ENCODE peak calls at places on chromosomes 7 and 10, in ten cellular contexts. One of them, this sample, is unnamed.
A peak's percentile ranks its signal among the peaks of the same experiment; 100 is the strongest.

GRCh38 chr7:136528329-136528728 is 340.1 kb upstream of the CHRM2 start:
- DNase-seq in epithelial cell of esophagus: peak; percentile 65
- DNase-seq in neural crest cell: no peak
- DNase-seq in AG09309: peak; percentile 29
- DNase-seq in Caco-2: no peak
- DNase-seq in type B pancreatic cell: no peak
- DNase-seq in fibroblast of pulmonary artery: peak; percentile 49
- DNase-seq in pancreas: no peak
- DNase-seq in retinal pigment epithelial cell: peak; percentile 90
- DNase-seq in HCT116: no peak
- DNase-seq in this sample: no peak

GRCh38 chr7:70738080-70738479 is 393.9 kb upstream of the GALNT17 start:
- DNase-seq in epithelial cell of esophagus: peak; percentile 96
- DNase-seq in neural crest cell: no peak
- DNase-seq in AG09309: no peak
- DNase-seq in Caco-2: peak; percentile 18
- DNase-seq in type B pancreatic cell: no peak
- DNase-seq in fibroblast of pulmonary artery: peak; percentile 25
- DNase-seq in pancreas: no peak
- DNase-seq in retinal pigment epithelial cell: peak; percentile 36
- DNase-seq in HCT116: no peak
- DNase-seq in this sample: no peak

GRCh38 chr10:44972874-44973306 is 5.7 kb downstream of the DEPP1 start:
- DNase-seq in epithelial cell of esophagus: no peak
- DNase-seq in neural crest cell: no peak
- DNase-seq in AG09309: no peak
- DNase-seq in Caco-2: no peak
- DNase-seq in type B pancreatic cell: no peak
- DNase-seq in fibroblast of pulmonary artery: no peak
- DNase-seq in pancreas: no peak
- DNase-seq in retinal pigment epithelial cell: no peak
- DNase-seq in HCT116: no peak
- DNase-seq in this sample: no peak

GRCh38 chr10:105969884-105970377 is 1194.6 kb downstream of the SORCS1 start:
- DNase-seq in epithelial cell of esophagus: no peak
- DNase-seq in neural crest cell: no peak
- DNase-seq in AG09309: no peak
- DNase-seq in Caco-2: no peak
- DNase-seq in type B pancreatic cell: no peak
- DNase-seq in fibroblast of pulmonary artery: no peak
- DNase-seq in pancreas: no peak
- DNase-seq in retinal pigment epithelial cell: no peak
- DNase-seq in HCT116: no peak
- DNase-seq in this sample: no peak

GRCh38 chr10:96896884-96897589 is 64.9 kb downstream of the LCOR start:
- DNase-seq in epithelial cell of esophagus: no peak
- DNase-seq in neural crest cell: no peak
- DNase-seq in AG09309: no peak
- DNase-seq in Caco-2: no peak
- DNase-seq in type B pancreatic cell: no peak
- DNase-seq in fibroblast of pulmonary artery: no peak
- DNase-seq in pancreas: no peak
- DNase-seq in retinal pigment epithelial cell: no peak
- DNase-seq in HCT116: no peak
- DNase-seq in this sample: no peak

GRCh38 chr7:2037805-2038635 is 194.7 kb downstream of the MAD1L1 start:
- DNase-seq in epithelial cell of esophagus: no peak
- DNase-seq in neural crest cell: no peak
- DNase-seq in AG09309: no peak
- DNase-seq in Caco-2: no peak
- DNase-seq in type B pancreatic cell: no peak
- DNase-seq in fibroblast of pulmonary artery: peak; percentile 71
- DNase-seq in pancreas: peak; percentile 33
- DNase-seq in retinal pigment epithelial cell: peak; percentile 85
- DNase-seq in HCT116: no peak
- DNase-seq in this sample: no peak

GRCh38 chr10:92011560-92012214 is 88.1 kb downstream of the BTAF1 start:
- DNase-seq in epithelial cell of esophagus: peak; percentile 87
- DNase-seq in neural crest cell: no peak
- DNase-seq in AG09309: no peak
- DNase-seq in Caco-2: no peak
- DNase-seq in type B pancreatic cell: no peak
- DNase-seq in fibroblast of pulmonary artery: peak; percentile 69
- DNase-seq in pancreas: no peak
- DNase-seq in retinal pigment epithelial cell: no peak
- DNase-seq in HCT116: peak; percentile 69
- DNase-seq in this sample: no peak

GRCh38 chr7:35623381-35623780 is 71.6 kb downstream of the HERPUD2 start:
- DNase-seq in epithelial cell of esophagus: no peak
- DNase-seq in neural crest cell: no peak
- DNase-seq in AG09309: no peak
- DNase-seq in Caco-2: no peak
- DNase-seq in type B pancreatic cell: no peak
- DNase-seq in fibroblast of pulmonary artery: no peak
- DNase-seq in pancreas: no peak
- DNase-seq in retinal pigment epithelial cell: no peak
- DNase-seq in HCT116: no peak
- DNase-seq in this sample: no peak

GRCh38 chr10:125023269-125023668 is 81.3 kb downstream of the ZRANB1 start:
- DNase-seq in epithelial cell of esophagus: no peak
- DNase-seq in neural crest cell: no peak
- DNase-seq in AG09309: no peak
- DNase-seq in Caco-2: no peak
- DNase-seq in type B pancreatic cell: no peak
- DNase-seq in fibroblast of pulmonary artery: no peak
- DNase-seq in pancreas: no peak
- DNase-seq in retinal pigment epithelial cell: no peak
- DNase-seq in HCT116: no peak
- DNase-seq in this sample: no peak

GRCh38 chr10:88150338-88150737 is 286.9 kb downstream of the PTEN start:
- DNase-seq in epithelial cell of esophagus: peak; percentile 86
- DNase-seq in neural crest cell: no peak
- DNase-seq in AG09309: peak; percentile 61
- DNase-seq in Caco-2: no peak
- DNase-seq in type B pancreatic cell: no peak
- DNase-seq in fibroblast of pulmonary artery: peak; percentile 68
- DNase-seq in pancreas: no peak
- DNase-seq in retinal pigment epithelial cell: no peak
- DNase-seq in HCT116: no peak
- DNase-seq in this sample: no peak

GRCh38 chr10:29120216-29120615 is 168.7 kb upstream of the LYZL1 start:
- DNase-seq in epithelial cell of esophagus: peak; percentile 64
- DNase-seq in neural crest cell: no peak
- DNase-seq in AG09309: peak; percentile 33
- DNase-seq in Caco-2: no peak
- DNase-seq in type B pancreatic cell: no peak
- DNase-seq in fibroblast of pulmonary artery: peak; percentile 50
- DNase-seq in pancreas: no peak
- DNase-seq in retinal pigment epithelial cell: no peak
- DNase-seq in HCT116: no peak
- DNase-seq in this sample: no peak

GRCh38 chr10:628386-629045 is 61.0 kb downstream of the DIP2C start:
- DNase-seq in epithelial cell of esophagus: no peak
- DNase-seq in neural crest cell: no peak
- DNase-seq in AG09309: no peak
- DNase-seq in Caco-2: no peak
- DNase-seq in type B pancreatic cell: no peak
- DNase-seq in fibroblast of pulmonary artery: no peak
- DNase-seq in pancreas: no peak
- DNase-seq in retinal pigment epithelial cell: no peak
- DNase-seq in HCT116: no peak
- DNase-seq in this sample: no peak

GRCh38 chr7:20307901-20308300 is 22.8 kb upstream of the ITGB8 start:
- DNase-seq in epithelial cell of esophagus: no peak
- DNase-seq in neural crest cell: no peak
- DNase-seq in AG09309: no peak
- DNase-seq in Caco-2: no peak
- DNase-seq in type B pancreatic cell: no peak
- DNase-seq in fibroblast of pulmonary artery: no peak
- DNase-seq in pancreas: no peak
- DNase-seq in retinal pigment epithelial cell: no peak
- DNase-seq in HCT116: no peak
- DNase-seq in this sample: no peak

GRCh38 chr7:130918129-130919052 is 184.4 kb upstream of the KLF14 start:
- DNase-seq in epithelial cell of esophagus: no peak
- DNase-seq in neural crest cell: no peak
- DNase-seq in AG09309: no peak
- DNase-seq in Caco-2: no peak
- DNase-seq in type B pancreatic cell: no peak
- DNase-seq in fibroblast of pulmonary artery: no peak
- DNase-seq in pancreas: no peak
- DNase-seq in retinal pigment epithelial cell: no peak
- DNase-seq in HCT116: no peak
- DNase-seq in this sample: no peak

GRCh38 chr7:48832303-48832845 is 92.0 kb upstream of the CDC14C start:
- DNase-seq in epithelial cell of esophagus: no peak
- DNase-seq in neural crest cell: no peak
- DNase-seq in AG09309: no peak
- DNase-seq in Caco-2: no peak
- DNase-seq in type B pancreatic cell: no peak
- DNase-seq in fibroblast of pulmonary artery: no peak
- DNase-seq in pancreas: no peak
- DNase-seq in retinal pigment epithelial cell: no peak
- DNase-seq in HCT116: no peak
- DNase-seq in this sample: no peak

GRCh38 chr7:25059576-25059975 is 65.5 kb downstream of the CYCS start:
- DNase-seq in epithelial cell of esophagus: no peak
- DNase-seq in neural crest cell: no peak
- DNase-seq in AG09309: no peak
- DNase-seq in Caco-2: no peak
- DNase-seq in type B pancreatic cell: no peak
- DNase-seq in fibroblast of pulmonary artery: no peak
- DNase-seq in pancreas: no peak
- DNase-seq in retinal pigment epithelial cell: no peak
- DNase-seq in HCT116: no peak
- DNase-seq in this sample: no peak

GRCh38 chr10:118041316-118041715 is 5.4 kb downstream of the RAB11FIP2 start:
- DNase-seq in epithelial cell of esophagus: no peak
- DNase-seq in neural crest cell: no peak
- DNase-seq in AG09309: no peak
- DNase-seq in Caco-2: no peak
- DNase-seq in type B pancreatic cell: no peak
- DNase-seq in fibroblast of pulmonary artery: peak; percentile 79
- DNase-seq in pancreas: no peak
- DNase-seq in retinal pigment epithelial cell: peak; percentile 58
- DNase-seq in HCT116: no peak
- DNase-seq in this sample: no peak
- TF ChIP-seq CTCF in epithelial cell of esophagus: no peak
- TF ChIP-seq CTCF in neural crest cell: no peak
- TF ChIP-seq CTCF in AG09309: no peak
- TF ChIP-seq CTCF in Caco-2: no peak
- TF ChIP-seq CTCF in type B pancreatic cell: no peak
- TF ChIP-seq CTCF in fibroblast of pulmonary artery: no peak
- TF ChIP-seq CTCF in pancreas: no peak
- TF ChIP-seq CTCF in retinal pigment epithelial cell: no peak
- TF ChIP-seq CTCF in HCT116: no peak
- TF ChIP-seq CTCF in this sample: no peak

GRCh38 chr7:81715984-81716588 is 53.8 kb downstream of the HGF start:
- DNase-seq in epithelial cell of esophagus: peak; percentile 58
- DNase-seq in neural crest cell: no peak
- DNase-seq in AG09309: no peak
- DNase-seq in Caco-2: peak; percentile 28
- DNase-seq in type B pancreatic cell: no peak
- DNase-seq in fibroblast of pulmonary artery: peak; percentile 72
- DNase-seq in pancreas: no peak
- DNase-seq in retinal pigment epithelial cell: no peak
- DNase-seq in HCT116: peak; percentile 60
- DNase-seq in this sample: peak; percentile 4
- TF ChIP-seq CTCF in epithelial cell of esophagus: peak; percentile 81
- TF ChIP-seq CTCF in neural crest cell: peak; percentile 43
- TF ChIP-seq CTCF in AG09309: peak; percentile 57
- TF ChIP-seq CTCF in Caco-2: peak; percentile 38
- TF ChIP-seq CTCF in type B pancreatic cell: peak; percentile 49
- TF ChIP-seq CTCF in fibroblast of pulmonary artery: peak; percentile 49
- TF ChIP-seq CTCF in pancreas: no peak
- TF ChIP-seq CTCF in retinal pigment epithelial cell: peak; percentile 38
- TF ChIP-seq CTCF in HCT116: peak; percentile 67
- TF ChIP-seq CTCF in this sample: no peak

GRCh38 chr10:84783909-84784308 is 455.5 kb downstream of the CCSER2 start:
- DNase-seq in epithelial cell of esophagus: peak; percentile 10
- DNase-seq in neural crest cell: no peak
- DNase-seq in AG09309: no peak
- DNase-seq in Caco-2: no peak
- DNase-seq in type B pancreatic cell: no peak
- DNase-seq in fibroblast of pulmonary artery: no peak
- DNase-seq in pancreas: no peak
- DNase-seq in retinal pigment epithelial cell: no peak
- DNase-seq in HCT116: no peak
- DNase-seq in this sample: no peak

GRCh38 chr10:84789050-84789449 is 460.7 kb downstream of the CCSER2 start:
- DNase-seq in epithelial cell of esophagus: no peak
- DNase-seq in neural crest cell: no peak
- DNase-seq in AG09309: no peak
- DNase-seq in Caco-2: no peak
- DNase-seq in type B pancreatic cell: no peak
- DNase-seq in fibroblast of pulmonary artery: no peak
- DNase-seq in pancreas: no peak
- DNase-seq in retinal pigment epithelial cell: no peak
- DNase-seq in HCT116: no peak
- DNase-seq in this sample: no peak

GRCh38 chr10:84784749-84785148 is 456.4 kb downstream of the CCSER2 start:
- DNase-seq in epithelial cell of esophagus: no peak
- DNase-seq in neural crest cell: no peak
- DNase-seq in AG09309: no peak
- DNase-seq in Caco-2: no peak
- DNase-seq in type B pancreatic cell: no peak
- DNase-seq in fibroblast of pulmonary artery: no peak
- DNase-seq in pancreas: no peak
- DNase-seq in retinal pigment epithelial cell: no peak
- DNase-seq in HCT116: no peak
- DNase-seq in this sample: no peak

DNA sequence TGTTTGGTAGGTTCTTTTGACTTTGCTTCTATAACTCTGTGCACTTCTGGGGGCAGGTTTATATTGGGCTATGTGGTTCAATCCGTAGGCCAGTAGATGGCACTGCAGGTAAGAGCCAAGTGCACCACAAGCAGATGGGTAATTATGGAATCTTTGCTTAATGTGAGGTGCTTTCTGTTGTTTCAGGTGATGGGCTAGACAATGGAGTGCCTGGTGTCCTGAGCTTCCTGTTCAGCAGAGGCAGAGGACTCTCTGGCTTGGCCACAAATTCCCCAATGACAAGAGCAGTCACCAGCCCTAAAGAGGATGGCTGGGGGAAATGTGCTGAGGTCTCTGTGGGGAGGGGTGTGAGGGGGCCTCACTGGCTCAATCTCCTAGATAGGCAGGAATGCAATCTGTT is 455.0 kb downstream of the CCSER2 start:
- DNase-seq in epithelial cell of esophagus: peak; percentile 65
- DNase-seq in neural crest cell: peak; percentile 36
- DNase-seq in AG09309: no peak
- DNase-seq in Caco-2: peak; percentile 57
- DNase-seq in type B pancreatic cell: no peak
- DNase-seq in fibroblast of pulmonary artery: peak; percentile 12
- DNase-seq in pancreas: no peak
- DNase-seq in retinal pigment epithelial cell: peak; percentile 7
- DNase-seq in HCT116: peak; percentile 12
- DNase-seq in this sample: peak; percentile 42
- TF ChIP-seq CTCF in epithelial cell of esophagus: peak; percentile 84
- TF ChIP-seq CTCF in neural crest cell: peak; percentile 78
- TF ChIP-seq CTCF in AG09309: peak; percentile 22
- TF ChIP-seq CTCF in Caco-2: peak; percentile 75
- TF ChIP-seq CTCF in type B pancreatic cell: peak; percentile 84
- TF ChIP-seq CTCF in fibroblast of pulmonary artery: peak; percentile 44
- TF ChIP-seq CTCF in pancreas: peak; percentile 19
- TF ChIP-seq CTCF in retinal pigment epithelial cell: peak; percentile 74
- TF ChIP-seq CTCF in HCT116: peak; percentile 79
- TF ChIP-seq CTCF in this sample: peak; percentile 57

GRCh38 chr7:80661729-80662128 is 23.3 kb downstream of the CD36 start:
- DNase-seq in epithelial cell of esophagus: no peak
- DNase-seq in neural crest cell: no peak
- DNase-seq in AG09309: no peak
- DNase-seq in Caco-2: no peak
- DNase-seq in type B pancreatic cell: no peak
- DNase-seq in fibroblast of pulmonary artery: peak; percentile 10
- DNase-seq in pancreas: no peak
- DNase-seq in retinal pigment epithelial cell: no peak
- DNase-seq in HCT116: no peak
- DNase-seq in this sample: no peak
- TF ChIP-seq CTCF in epithelial cell of esophagus: peak; percentile 26
- TF ChIP-seq CTCF in neural crest cell: peak; percentile 29
- TF ChIP-seq CTCF in AG09309: no peak
- TF ChIP-seq CTCF in Caco-2: no peak
- TF ChIP-seq CTCF in type B pancreatic cell: peak; percentile 41
- TF ChIP-seq CTCF in fibroblast of pulmonary artery: peak; percentile 26
- TF ChIP-seq CTCF in pancreas: no peak
- TF ChIP-seq CTCF in retinal pigment epithelial cell: peak; percentile 33
- TF ChIP-seq CTCF in HCT116: peak; percentile 43
- TF ChIP-seq CTCF in this sample: no peak

This sample was measured in endothelial cell.